ENCODE peak calls at places on chromosomes 5 and 9, in six cellular contexts. D, V, T, O, H and Q are unnamed samples.

GRCh38 chr9:34651876-34652602 is at the start of gene IL11RA:
- DNase-seq in D (peak; percentile 94), V (peak; percentile 94), T (peak; percentile 94), O (peak; percentile 89), H (peak; percentile 92), Q (peak; percentile 82)

GRCh38 chr9:136485049-136485647 is 2.3 kb upstream of the SEC16A start:
- DNase-seq in D (peak; percentile 93), V (peak; percentile 89), T (peak; percentile 59), O (peak; percentile 82), H (peak; percentile 72), Q (peak; percentile 75)

GRCh38 chr5:66652818-66653217 is 56.6 kb downstream of the MAST4 start:
- DNase-seq in D (no peak), V (no peak), T (no peak), O (no peak), H (no peak), Q (no peak)

GRCh38 chr5:56561455-56561854 is 253.9 kb upstream of the MAP3K1 start:
- DNase-seq in D (no peak), V (no peak), T (no peak), O (no peak), H (no peak), Q (no peak)

GRCh38 chr9:93306081-93306480 is 122.1 kb downstream of the WNK2 start:
- DNase-seq in D (peak; percentile 45), V (no peak), T (no peak), O (no peak), H (no peak), Q (no peak)

GRCh38 chr9:28620011-28620410 is 1046.7 kb upstream of the C9orf72 start:
- DNase-seq in D (no peak), V (no peak), T (no peak), O (no peak), H (no peak), Q (no peak)

GRCh38 chr9:128098017-128098935 is 29.3 kb downstream of the PTGES2 start:
- DNase-seq in D (peak; percentile 90), V (peak; percentile 93), T (peak; percentile 75), O (peak; percentile 92), H (peak; percentile 98), Q (peak; percentile 96)

GRCh38 chr5:111775224-111775623 is 18.2 kb upstream of the NREP start:
- DNase-seq in D (no peak), V (no peak), T (no peak), O (no peak), H (no peak), Q (no peak)

GRCh38 chr5:179820127-179820482 is 600 bp upstream of the SQSTM1 start:
- DNase-seq in D (peak; percentile 67), V (peak; percentile 32), T (no peak), O (no peak), H (no peak), Q (peak; percentile 39)

GRCh38 chr5:177256296-177256695 is 47.2 kb downstream of the RAB24 start:
- DNase-seq in D (no peak), V (no peak), T (no peak), O (no peak), H (no peak), Q (no peak)
- TF ChIP-seq JUN in D (no peak), V (no peak), T (no peak), O (no peak), H (no peak), Q (no peak)

DNA sequence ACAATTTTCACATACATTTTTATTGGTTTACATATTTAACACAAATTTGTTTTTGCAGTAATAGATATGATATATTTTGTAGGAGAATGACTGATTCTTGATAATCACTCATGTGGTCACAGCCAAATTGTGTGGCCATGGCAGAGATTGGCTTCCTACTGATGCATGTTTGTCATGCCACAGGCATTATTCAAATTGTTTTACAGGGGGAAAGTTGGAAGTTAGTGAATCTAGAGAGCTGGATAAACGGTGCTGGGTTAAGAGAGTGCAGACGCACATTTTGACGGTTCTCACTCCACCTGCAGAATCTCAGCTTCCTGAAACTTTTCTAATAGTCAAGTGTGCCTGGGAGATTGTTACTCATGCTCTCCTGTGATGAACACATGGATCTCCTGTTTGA is 91.1 kb upstream of the FBN2 start:
- DNase-seq in D (no peak), V (no peak), T (no peak), O (no peak), H (no peak), Q (no peak)
- TF ChIP-seq JUN in D (no peak), V (no peak), T (no peak), O (no peak), H (no peak), Q (no peak)

GRCh38 chr9:18989097-18989496 is 43.9 kb downstream of the SAXO1 start:
- DNase-seq in D (no peak), V (no peak), T (no peak), O (no peak), H (no peak), Q (no peak)
- TF ChIP-seq JUN in D (no peak), V (no peak), T (no peak), O (no peak), H (no peak), Q (no peak)

GRCh38 chr5:35209862-35210261 is 20.4 kb downstream of the PRLR start:
- DNase-seq in D (no peak), V (no peak), T (no peak), O (no peak), H (no peak), Q (no peak)

GRCh38 chr5:35213608-35214007 is 16.7 kb downstream of the PRLR start:
- DNase-seq in D (no peak), V (no peak), T (no peak), O (no peak), H (no peak), Q (no peak)

GRCh38 chr5:35214051-35214450 is 16.2 kb downstream of the PRLR start:
- DNase-seq in D (no peak), V (no peak), T (no peak), O (no peak), H (no peak), Q (no peak)

GRCh38 chr5:35212006-35212982 is 18.0 kb downstream of the PRLR start:
- DNase-seq in D (no peak), V (no peak), T (no peak), O (no peak), H (no peak), Q (no peak)
- TF ChIP-seq JUN in D (no peak), V (no peak), T (no peak), O (no peak), H (no peak), Q (no peak)